ENCODE peak calls at places on chromosomes 7 and 10, in five cellular contexts. U is effector memory CD4-positive, alpha-beta T cell; N is uterus; B is mucosa of descending colon; M is GM23248. Q is an unnamed sample.

GRCh38 chr10:29811751-29812427 is 177.1 kb upstream of the SVIL start:
- DNase-seq in M (peak), U (no peak), N (peak), B (no peak), Q (peak)

GRCh38 chr10:25059990-25060389 is 43.6 kb downstream of the THNSL1 start:
- DNase-seq in B (peak), N (peak), M (peak), U (no peak), Q (no peak)

GRCh38 chr10:34768261-34768971 is 46.7 kb downstream of the PARD3 start:
- DNase-seq in M (peak), N (peak), U (no peak), B (peak), Q (no peak)

GRCh38 chr7:131325179-131325840 is 2.4 kb upstream of the MKLN1 start:
- DNase-seq in N (no peak), U (no peak), B (no peak), M (peak), Q (no peak)

GRCh38 chr7:55472928-55473725 is 99.2 kb downstream of the VOPP1 start:
- DNase-seq in N (no peak), U (no peak), B (no peak), M (no peak), Q (peak)

GRCh38 chr7:113796557-113796956 is 122.3 kb downstream of the PPP1R3A start:
- DNase-seq in M (peak), B (no peak), N (no peak), U (no peak), Q (no peak)

GRCh38 chr10:79132681-79133381 is 64.1 kb downstream of the ZMIZ1 start:
- DNase-seq in U (no peak), N (no peak), M (no peak), B (no peak), Q (no peak)

GRCh38 chr10:14880201-14880600 is 1.5 kb downstream of the SUV39H2 start:
- DNase-seq in M (peak), U (no peak), B (no peak), N (no peak), Q (no peak)

GRCh38 chr7:101112233-101112632 is 14.7 kb upstream of the SERPINE1 start:
- DNase-seq in N (peak), B (no peak), M (no peak), U (no peak), Q (no peak)

GRCh38 chr10:94097656-94098055 is 103.9 kb downstream of the PLCE1 start:
- DNase-seq in U (no peak), M (peak), B (no peak), N (no peak), Q (no peak)

GRCh38 chr7:14846405-14846804 is 56.1 kb downstream of the DGKB start:
- DNase-seq in N (no peak), U (no peak), M (no peak), B (no peak), Q (no peak)

GRCh38 chr10:71378341-71379117 is 18.2 kb upstream of the CDH23 start:
- DNase-seq in U (no peak), M (peak), B (no peak), N (no peak), Q (no peak)

GRCh38 chr7:105773030-105773460 is 103.4 kb downstream of the ATXN7L1 start:
- DNase-seq in B (no peak), N (no peak), M (no peak), U (no peak), Q (no peak)

GRCh38 chr7:132065193-132065972 is 509.0 kb upstream of the PODXL start:
- DNase-seq in N (peak), B (no peak), M (peak), U (no peak), Q (no peak)

GRCh38 chr10:19941206-19941880 is 125.1 kb downstream of the PLXDC2 start:
- DNase-seq in B (no peak), M (no peak), N (no peak), U (no peak), Q (no peak)

GRCh38 chr10:117647306-117647705 is 104.8 kb downstream of the EMX2 start:
- DNase-seq in U (no peak), B (no peak), N (no peak), M (peak), Q (no peak)

GRCh38 chr10:1203216-1203615 is 147.0 kb downstream of the WDR37 start:
- DNase-seq in B (peak), N (no peak), M (no peak), U (no peak), Q (no peak)

GRCh38 chr10:32225976-32226375 is 121.0 kb downstream of the EPC1 start:
- DNase-seq in B (no peak), U (no peak), N (no peak), M (no peak), Q (no peak)

GRCh38 chr7:148729984-148730733 is 31.5 kb downstream of the CUL1 start:
- DNase-seq in B (no peak), M (peak), N (no peak), U (no peak), Q (no peak)

GRCh38 chr7:47183896-47184629 is 397.8 kb downstream of the TNS3 start:
- DNase-seq in U (no peak), B (no peak), M (no peak), N (peak), Q (no peak)

GRCh38 chr7:117673367-117673766 is 193.5 kb downstream of the CFTR start:
- DNase-seq in N (no peak), U (no peak), B (peak), M (peak), Q (no peak)

GRCh38 chr7:127347567-127348246 is 44.8 kb downstream of the ZNF800 start:
- DNase-seq in N (peak), M (peak), B (peak), U (peak), Q (peak)

GRCh38 chr7:151251328-151251925 is 2.9 kb upstream of the SMARCD3 start:
- DNase-seq in U (no peak), N (peak), M (peak), B (no peak), Q (no peak)

GRCh38 chr7:31699050-31699449 is 12.0 kb downstream of the PPP1R17 start:
- DNase-seq in U (no peak), B (no peak), N (no peak), M (no peak), Q (no peak)

GRCh38 chr10:43362191-43362839 is 9.1 kb upstream of the FXYD4 start:
- DNase-seq in M (peak), U (peak), N (peak), B (peak), Q (peak)

GRCh38 chr10:64059884-64060283 is 538.7 kb downstream of the REEP3 start:
- DNase-seq in B (no peak), N (no peak), U (no peak), M (no peak), Q (no peak)

GRCh38 chr7:116258734-116259133 is 48.4 kb downstream of the TES start:
- DNase-seq in M (peak), B (no peak), U (no peak), N (no peak), Q (no peak)

DNA sequence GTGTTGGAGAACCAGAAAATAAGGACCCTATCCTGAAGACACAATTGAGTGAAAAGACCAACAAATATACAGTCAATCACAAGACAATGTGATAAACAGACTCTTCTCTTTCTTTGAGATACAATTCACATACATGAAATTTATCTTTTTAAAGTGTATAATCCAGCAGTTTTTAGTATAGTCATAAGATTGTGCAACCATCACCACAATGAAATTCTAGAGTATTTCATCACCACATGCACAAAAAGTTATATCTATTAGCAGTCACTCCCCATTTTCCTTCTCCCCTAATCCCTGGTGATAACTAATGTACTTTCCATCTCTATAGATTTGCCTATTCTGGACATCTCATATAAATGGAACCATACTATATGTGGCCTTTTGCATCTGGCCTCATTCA is 8.2 kb upstream of the SORBS1 start:
- DNase-seq in U (no peak), N (no peak), B (no peak), M (peak), Q (no peak)
- H3K4me3 ChIP-seq in U (no peak), N (no peak), B (no peak), M (no peak), Q (no peak)

GRCh38 chr10:68334672-68335467 is 2.1 kb upstream of the PBLD start:
- DNase-seq in N (no peak), U (no peak), M (peak), B (no peak), Q (no peak)
- H3K4me3 ChIP-seq in N (peak), U (peak), M (peak), B (no peak), Q (peak)

DNA sequence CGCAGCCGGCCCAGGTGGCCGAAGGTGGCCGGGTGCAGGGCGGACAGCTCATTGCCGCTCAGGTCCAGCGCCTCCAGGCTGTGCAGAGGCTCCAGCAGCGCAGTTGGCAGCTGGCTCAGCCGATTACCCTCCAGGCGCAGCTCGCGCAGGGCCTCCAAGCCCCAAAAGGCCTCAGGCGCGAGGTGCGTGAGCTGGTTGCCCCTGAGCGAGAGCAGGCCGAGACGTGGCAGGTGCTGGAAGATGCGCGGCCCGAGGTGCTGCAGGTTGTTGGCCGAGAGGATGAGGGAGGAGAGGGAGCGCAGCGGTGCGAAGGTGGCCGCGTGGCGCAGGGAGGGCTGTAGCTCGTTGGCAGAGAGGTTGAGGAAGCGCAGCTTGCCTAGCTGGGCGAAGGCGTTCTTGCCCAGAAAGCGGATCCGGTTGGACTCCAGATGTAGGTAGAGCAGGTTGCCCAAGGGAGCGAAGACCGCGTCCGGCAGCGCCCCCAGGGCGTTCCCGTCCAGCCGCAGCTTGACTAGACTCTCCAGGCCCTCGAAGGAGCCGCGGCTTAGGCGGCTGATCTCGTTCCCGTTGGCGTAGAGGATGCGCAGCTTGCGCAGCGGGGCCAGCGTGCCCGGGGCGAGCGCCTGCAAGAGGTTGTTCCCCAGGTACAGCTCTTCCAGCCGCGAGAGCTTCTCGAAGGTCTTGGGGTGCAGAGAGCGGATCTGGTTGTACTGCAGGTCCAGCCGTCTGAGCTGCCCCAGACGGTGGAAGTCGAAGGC is 887 bp downstream of the TRIL start:
- DNase-seq in B (peak), M (peak), U (no peak), N (peak), Q (no peak)
- H3K4me3 ChIP-seq in B (peak), M (peak), U (no peak), N (peak), Q (no peak)

DNA sequence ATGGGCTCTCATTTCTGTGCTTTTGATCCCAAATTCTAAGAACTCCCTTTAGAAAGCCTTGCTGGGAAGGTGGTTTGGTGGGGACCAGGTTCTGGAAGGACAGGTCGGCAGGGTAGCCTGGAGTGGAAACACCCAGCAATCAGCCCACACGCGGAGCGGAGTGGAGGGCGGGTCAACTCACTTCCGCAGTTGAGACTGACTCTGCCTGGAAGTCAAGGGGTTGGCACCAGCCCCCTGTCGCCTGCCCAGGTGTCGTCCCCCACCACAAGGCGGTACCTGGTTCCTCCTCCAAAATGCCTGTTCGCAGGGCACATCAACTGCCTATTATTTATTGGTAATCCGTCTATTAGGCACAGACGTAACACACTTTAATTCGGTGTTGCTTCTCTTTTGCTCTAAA is 248.4 kb upstream of the PPP2R2D start:
- DNase-seq in N (no peak), B (no peak), M (no peak), U (no peak), Q (no peak)
- H3K4me3 ChIP-seq in N (no peak), B (no peak), M (no peak), U (no peak), Q (no peak)

DNA sequence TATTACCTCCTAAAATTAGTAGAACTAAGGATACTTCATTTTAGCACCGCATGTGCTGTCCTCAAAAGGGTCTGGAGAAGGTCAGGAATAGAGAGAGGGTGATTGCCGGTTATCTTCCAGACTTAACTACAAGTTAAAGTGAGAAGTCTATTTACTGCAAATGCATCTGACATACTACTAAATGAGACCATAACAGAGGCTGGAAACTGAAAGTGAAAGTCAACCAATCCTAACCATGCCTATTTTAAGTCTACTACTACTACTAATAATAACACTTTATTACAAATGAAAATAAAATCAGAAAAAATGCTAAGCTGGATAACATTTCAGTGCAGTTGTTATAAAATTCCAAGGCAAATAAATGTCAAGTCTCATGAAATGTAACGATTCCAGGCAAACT is 244.7 kb downstream of the KIF20B start:
- DNase-seq in U (no peak), B (no peak), M (peak), N (no peak), Q (no peak)
- H3K4me3 ChIP-seq in U (no peak), B (no peak), M (peak), N (no peak), Q (no peak)

DNA sequence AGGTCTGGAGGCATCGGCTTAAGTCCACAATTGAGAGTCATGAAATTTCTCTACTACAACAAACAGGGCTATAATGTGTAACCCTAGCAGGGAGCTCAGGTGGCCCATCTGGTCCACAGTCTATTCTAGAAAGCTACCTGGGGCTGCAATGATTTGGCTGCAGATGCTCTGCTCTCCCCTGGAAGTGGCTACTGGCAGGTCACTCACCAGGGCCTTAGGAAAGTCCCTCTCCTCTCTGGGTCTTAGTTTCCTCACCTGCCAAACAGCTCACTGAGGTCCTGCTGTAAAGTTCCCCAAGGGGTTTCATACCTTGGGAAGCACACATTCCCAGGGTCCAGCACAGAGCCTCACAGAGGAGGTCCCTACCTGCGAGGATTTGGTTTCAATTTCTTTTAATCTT is 2.5 kb downstream of the IGFBP3 start:
- DNase-seq in B (no peak), M (no peak), U (no peak), N (no peak), Q (no peak)
- H3K4me3 ChIP-seq in B (no peak), M (peak), U (no peak), N (no peak), Q (no peak)

GRCh38 chr7:71457881-71458590 is 326.1 kb downstream of the GALNT17 start:
- DNase-seq in B (no peak), M (no peak), U (no peak), N (no peak), Q (no peak)
- H3K4me3 ChIP-seq in B (no peak), M (no peak), U (no peak), N (no peak), Q (no peak)

GRCh38 chr10:110409926-110410325 is 87.8 kb upstream of the DUSP5 start:
- DNase-seq in B (no peak), N (no peak), U (no peak), M (peak), Q (no peak)

GRCh38 chr10:110407301-110408170 is 90.2 kb upstream of the DUSP5 start:
- DNase-seq in M (peak), N (no peak), U (no peak), B (no peak), Q (no peak)

GRCh38 chr10:110409488-110409887 is 88.2 kb upstream of the DUSP5 start:
- DNase-seq in N (no peak), M (no peak), B (no peak), U (no peak), Q (no peak)

GRCh38 chr10:110408943-110409342 is 88.8 kb upstream of the DUSP5 start:
- DNase-seq in B (no peak), N (no peak), M (no peak), U (no peak), Q (no peak)

GRCh38 chr10:110408203-110408871 is 89.4 kb upstream of the DUSP5 start:
- DNase-seq in N (no peak), U (no peak), B (no peak), M (peak), Q (no peak)
- H3K4me3 ChIP-seq in N (no peak), U (no peak), B (no peak), M (no peak), Q (no peak)